ENCODE peak calls at places on chromosomes 1 and 21, in nine cellular contexts. I is erythroblast; H is HFFc6; W is activated CD4-positive, CD25-positive, alpha-beta regulatory T cell treated with anti-CD3 and anti-CD28 coated beads, Interleukin-2, amount 50 U/mL, for 72 hours; A is tibial artery; J is endothelial cell; K is iris pigment epithelial cell; U is posterior cingulate gyrus; Q is left cardiac atrium. L is an unnamed sample.

GRCh38 chr1:238111521-238111920 is 220.8 kb upstream of the ZP4 start:
- DNase-seq in I (no peak), K (no peak), H (no peak), A (no peak), W (no peak), Q (no peak), J (no peak), U (no peak), L (no peak)

GRCh38 chr1:186648606-186649005 is 31.6 kb downstream of the PTGS2 start:
- DNase-seq in J (no peak), K (peak; percentile 26), U (no peak), A (no peak), Q (no peak), I (no peak), W (no peak), H (no peak), L (no peak)

GRCh38 chr1:162212713-162213112 is 143.2 kb downstream of the NOS1AP start:
- DNase-seq in W (no peak), I (no peak), J (no peak), K (no peak), Q (no peak), H (no peak), U (no peak), A (no peak), L (no peak)

GRCh38 chr1:32250893-32251716 is at the start of gene LCK:
- DNase-seq in W (peak; percentile 66), J (no peak), A (no peak), K (no peak), Q (no peak), H (no peak), I (no peak), U (no peak), L (no peak)

GRCh38 chr21:44871576-44872265 is 1.8 kb downstream of the PTTG1IP start:
- DNase-seq in I (peak; percentile 51), J (no peak), U (peak; percentile 75), K (peak; percentile 89), W (no peak), A (peak; percentile 81), H (peak; percentile 78), Q (peak; percentile 71), L (no peak)

GRCh38 chr1:78165816-78166215 is 120.0 kb downstream of the GIPC2 start:
- DNase-seq in J (no peak), A (no peak), W (no peak), U (no peak), K (peak; percentile 48), H (no peak), I (no peak), Q (no peak), L (no peak)

GRCh38 chr1:245261786-245262185 is 107.0 kb downstream of the KIF26B start:
- DNase-seq in U (no peak), Q (no peak), I (no peak), W (no peak), K (no peak), A (no peak), H (no peak), J (no peak), L (no peak)

GRCh38 chr1:174976436-174977107 is 23.2 kb upstream of the CACYBP start:
- DNase-seq in A (no peak), I (peak; percentile 34), J (no peak), Q (no peak), W (no peak), U (no peak), K (peak; percentile 85), H (peak; percentile 28), L (no peak)

GRCh38 chr1:55987491-55988255 is 591.7 kb downstream of the PLPP3 start:
- DNase-seq in H (no peak), W (no peak), I (no peak), K (no peak), A (no peak), J (no peak), Q (no peak), U (no peak), L (no peak)

GRCh38 chr21:45404726-45405270 is at the start of gene COL18A1:
- DNase-seq in U (peak; percentile 59), A (peak; percentile 89), K (no peak), W (no peak), J (peak; percentile 71), I (peak; percentile 82), H (peak; percentile 16), Q (peak; percentile 85), L (peak; percentile 76)

GRCh38 chr1:153125536-153125935 is 12.2 kb upstream of the SPRR2F start:
- DNase-seq in I (no peak), A (no peak), Q (no peak), U (no peak), J (no peak), W (no peak), K (no peak), H (no peak), L (no peak)

GRCh38 chr21:41900401-41900800 is 21.3 kb upstream of the PRDM15 start:
- DNase-seq in A (no peak), I (no peak), H (no peak), U (no peak), J (no peak), Q (no peak), K (no peak), W (no peak), L (no peak)

GRCh38 chr1:157932082-157932481 is 61.4 kb upstream of the KIRREL1 start:
- DNase-seq in U (no peak), K (peak; percentile 50), I (peak; percentile 51), W (no peak), Q (no peak), J (no peak), A (no peak), H (no peak), L (no peak)

GRCh38 chr1:9827558-9828185 is 3.9 kb upstream of the CLSTN1 start:
- DNase-seq in A (no peak), H (no peak), W (no peak), Q (no peak), J (no peak), U (peak; percentile 83), K (peak; percentile 70), I (peak; percentile 12), L (no peak)

GRCh38 chr1:169741666-169742394 is 8.0 kb upstream of the SELE start:
- DNase-seq in W (no peak), U (no peak), H (peak; percentile 41), Q (no peak), A (no peak), K (peak; percentile 67), J (no peak), I (no peak), L (no peak)

GRCh38 chr1:29876902-29877301 is 640.6 kb downstream of the PTPRU start:
- DNase-seq in W (no peak), A (no peak), Q (no peak), U (no peak), H (no peak), K (no peak), I (peak; percentile 1), J (no peak), L (no peak)

GRCh38 chr1:222369991-222370910 is 177.7 kb downstream of the HHIPL2 start:
- DNase-seq in J (no peak), H (peak; percentile 77), W (no peak), U (no peak), A (no peak), Q (no peak), I (no peak), K (peak; percentile 61), L (no peak)

GRCh38 chr1:210340311-210340710 is 11.6 kb downstream of the HHAT start:
- DNase-seq in Q (no peak), U (no peak), W (no peak), H (no peak), K (no peak), I (no peak), A (no peak), J (no peak), L (no peak)

GRCh38 chr1:98119793-98120192 is 199.0 kb upstream of the DPYD start:
- DNase-seq in W (no peak), A (no peak), Q (no peak), I (no peak), J (peak; percentile 49), U (no peak), H (no peak), K (no peak), L (no peak)

GRCh38 chr1:10338047-10338446 is 60.8 kb upstream of the PGD start:
- DNase-seq in Q (peak; percentile 39), W (no peak), K (peak; percentile 50), I (peak; percentile 37), U (no peak), J (peak; percentile 53), A (no peak), H (peak; percentile 12), L (peak; percentile 46)

GRCh38 chr1:109279615-109280278 is 3.2 kb downstream of the PSRC1 start:
- DNase-seq in U (no peak), K (peak; percentile 20), A (no peak), J (no peak), Q (no peak), I (no peak), W (no peak), H (no peak), L (no peak)

GRCh38 chr1:206430031-206430983 is 40.0 kb upstream of the IKBKE start:
- DNase-seq in K (peak; percentile 92), H (peak; percentile 72), A (no peak), W (no peak), I (no peak), U (no peak), J (no peak), Q (peak; percentile 36), L (no peak)

GRCh38 chr1:98323906-98324358 is 337.6 kb upstream of the SNX7 start:
- DNase-seq in H (peak; percentile 92), I (no peak), W (no peak), Q (peak; percentile 38), K (peak; percentile 97), U (no peak), A (peak; percentile 64), J (peak; percentile 23), L (no peak)

GRCh38 chr1:107525146-107525545 is 384.3 kb downstream of the NTNG1 start:
- DNase-seq in J (no peak), Q (no peak), W (no peak), K (no peak), H (no peak), A (no peak), I (no peak), U (no peak), L (no peak)

GRCh38 chr1:50300303-50300702 is 122.9 kb downstream of the DMRTA2 start:
- DNase-seq in Q (no peak), A (no peak), W (no peak), H (no peak), I (no peak), U (no peak), K (no peak), J (no peak), L (no peak)

GRCh38 chr1:174812656-174813055 is 187.1 kb upstream of the CACYBP start:
- DNase-seq in K (peak; percentile 6), I (no peak), H (no peak), U (no peak), A (no peak), W (no peak), Q (no peak), J (no peak), L (no peak)

GRCh38 chr1:202615501-202616354 is 94.5 kb downstream of the SYT2 start:
- DNase-seq in A (no peak), U (no peak), Q (no peak), H (peak; percentile 46), K (no peak), W (peak; percentile 21), I (no peak), J (no peak), L (no peak)

GRCh38 chr1:201686709-201687455 is 142.1 kb upstream of the IPO9 start:
- DNase-seq in K (no peak), I (no peak), J (no peak), Q (no peak), U (no peak), W (no peak), A (no peak), H (no peak), L (no peak)

GRCh38 chr21:46046471-46046870 is 51.4 kb upstream of the COL6A2 start:
- DNase-seq in U (no peak), Q (no peak), J (no peak), K (no peak), W (no peak), H (no peak), I (no peak), A (peak; percentile 47), L (no peak)

L was measured in 8988T.